ENCODE peak calls at places on chromosomes 13 and 19, in eight cellular contexts. Q is cardiac muscle cell; F is EL; B is stimulated activated CD8-positive, alpha-beta memory T cell treated with anti-CD3 and anti-CD28 coated beads, Interleukin-7, amount 100 ng/mL, for 1 hour; W is MG63; L is T-helper 17 cell; A is T-cell; M is cortex of kidney. Y is an unnamed sample.

GRCh38 chr13:99312493-99312883 is 5.3 kb upstream of the GPR183 start:
- DNase-seq in Q (peak), F (peak), B (no peak), W (peak), L (no peak), A (peak), M (no peak), Y (no peak)

GRCh38 chr13:66657165-66657895 is 572.8 kb downstream of the PCDH9 start:
- DNase-seq in Q (peak), F (peak), B (no peak), W (peak), L (no peak), A (no peak), M (no peak), Y (no peak)

GRCh38 chr19:48006762-48007161 is 12.3 kb downstream of the ELSPBP1 start:
- DNase-seq in Q (no peak), F (no peak), B (no peak), W (no peak), L (no peak), A (no peak), M (no peak), Y (no peak)

GRCh38 chr13:60094385-60095088 is 69.2 kb downstream of the DIAPH3 start:
- DNase-seq in Q (no peak), F (no peak), B (no peak), W (no peak), L (no peak), A (no peak), M (no peak), Y (no peak)

GRCh38 chr13:101875717-101876393 is 423.4 kb downstream of the ITGBL1 start:
- DNase-seq in Q (peak), F (peak), B (no peak), W (peak), L (no peak), A (no peak), M (no peak), Y (no peak)

GRCh38 chr13:98158172-98158907 is 15.4 kb downstream of the FARP1 start:
- DNase-seq in Q (no peak), F (no peak), B (no peak), W (no peak), L (no peak), A (no peak), M (no peak), Y (no peak)

GRCh38 chr19:35812220-35813042 is at the start of gene PRODH2:
- DNase-seq in Q (no peak), F (no peak), B (no peak), W (no peak), L (no peak), A (no peak), M (no peak), Y (no peak)

GRCh38 chr19:45068041-45068440 is 8.2 kb downstream of the ZNF296 start:
- DNase-seq in Q (no peak), F (no peak), B (no peak), W (no peak), L (no peak), A (no peak), M (no peak), Y (no peak)

GRCh38 chr13:82176761-82177160 is 1705.5 kb downstream of the SLITRK1 start:
- DNase-seq in Q (no peak), F (no peak), B (no peak), W (no peak), L (no peak), A (no peak), M (no peak), Y (no peak)

GRCh38 chr13:113562085-113562749 is 22.3 kb upstream of the TFDP1 start:
- DNase-seq in Q (peak), F (peak), B (peak), W (peak), L (no peak), A (peak), M (no peak), Y (peak)

GRCh38 chr13:113216165-113217056 is 7.0 kb downstream of the CUL4A start:
- DNase-seq in Q (peak), F (peak), B (no peak), W (peak), L (no peak), A (no peak), M (no peak), Y (no peak)

GRCh38 chr19:49442793-49443365 is 1.6 kb upstream of the SLC17A7 start:
- DNase-seq in Q (peak), F (peak), B (no peak), W (peak), L (peak), A (no peak), M (no peak), Y (peak)

GRCh38 chr19:50994129-50994528 is 7.3 kb downstream of the KLK8 start:
- DNase-seq in Q (no peak), F (no peak), B (no peak), W (no peak), L (no peak), A (no peak), M (no peak), Y (no peak)

GRCh38 chr13:75797256-75797655 is 161.1 kb downstream of the LMO7 start:
- DNase-seq in Q (no peak), F (no peak), B (no peak), W (no peak), L (no peak), A (no peak), M (no peak), Y (no peak)

Y was measured in hypothalamus.